ENCODE peak calls at places on chromosomes 5 and 9, in four cellular contexts. V, L, P and M are unnamed samples.

GRCh38 chr9:25537857-25538256 is 140.4 kb downstream of the TUSC1 start:
- DNase-seq in P (no peak), L (no peak), V (no peak), M (no peak)

GRCh38 chr5:93585054-93585751 is 2.2 kb downstream of the NR2F1 start:
- DNase-seq in P (no peak), V (no peak), L (no peak), M (peak; percentile 51)

GRCh38 chr5:160470437-160471341 is 49.0 kb downstream of the PTTG1 start:
- DNase-seq in P (no peak), V (peak; percentile 78), L (no peak), M (peak; percentile 24)

GRCh38 chr5:119255571-119256356 is 100.1 kb upstream of the TNFAIP8 start:
- DNase-seq in P (no peak), L (no peak), V (no peak), M (no peak)

GRCh38 chr9:128249914-128250838 is 25.6 kb downstream of the GOLGA2 start:
- DNase-seq in L (peak; percentile 97), V (peak; percentile 57), P (peak; percentile 68), M (peak; percentile 40)

GRCh38 chr9:128946945-128947422 is 419 bp downstream of the DOLK start:
- DNase-seq in V (peak; percentile 31), L (no peak), P (peak; percentile 25), M (peak; percentile 12)

GRCh38 chr5:172284275-172284971 is 859 bp upstream of the UBTD2 start:
- DNase-seq in V (no peak), L (peak; percentile 8), P (peak; percentile 16), M (no peak)

GRCh38 chr9:114856942-114857315 is 51.1 kb upstream of the TNFSF15 start:
- DNase-seq in V (no peak), L (no peak), P (no peak), M (no peak)

GRCh38 chr5:65946198-65946745 is 19.9 kb downstream of the ERBIN start:
- DNase-seq in L (no peak), V (no peak), P (no peak), M (no peak)

GRCh38 chr9:17402309-17402708 is 176.6 kb upstream of the SH3GL2 start:
- DNase-seq in V (peak; percentile 38), L (no peak), P (no peak), M (no peak)

GRCh38 chr5:144336191-144336590 is 165.5 kb downstream of the KCTD16 start:
- DNase-seq in V (no peak), P (no peak), L (no peak), M (no peak)

GRCh38 chr5:143837306-143837848 is 25.4 kb downstream of the HMHB1 start:
- DNase-seq in L (no peak), P (no peak), V (peak; percentile 60), M (no peak)

GRCh38 chr5:141522301-141522700 is 33.4 kb downstream of the PCDHGC5 start:
- DNase-seq in V (no peak), L (no peak), P (no peak), M (no peak)

GRCh38 chr9:134220311-134220710 is 55.9 kb upstream of the RNU6ATAC start:
- DNase-seq in L (no peak), V (no peak), P (no peak), M (no peak)

GRCh38 chr5:173420108-173420507 is 91.9 kb upstream of the STC2 start:
- DNase-seq in L (no peak), V (no peak), P (no peak), M (no peak)

GRCh38 chr5:79255786-79256557 is 20.0 kb downstream of the JMY start:
- DNase-seq in P (no peak), L (no peak), V (peak; percentile 39), M (peak; percentile 74)

GRCh38 chr9:15735083-15735974 is 182.5 kb downstream of the CCDC171 start:
- DNase-seq in P (peak; percentile 8), L (no peak), V (peak; percentile 91), M (no peak)

GRCh38 chr5:150208187-150209015 is 18.5 kb downstream of the SLC6A7 start:
- DNase-seq in P (no peak), L (no peak), V (peak; percentile 21), M (no peak)

GRCh38 chr9:133712221-133713100 is 25.7 kb downstream of the SARDH start:
- DNase-seq in P (no peak), V (no peak), L (no peak), M (no peak)

GRCh38 chr5:103428411-103428871 is 134.1 kb downstream of the NUDT12 start:
- DNase-seq in L (no peak), P (peak; percentile 42), V (peak; percentile 78), M (peak; percentile 49)

GRCh38 chr5:173101245-173101644 is 43.1 kb upstream of the BNIP1 start:
- DNase-seq in V (no peak), P (no peak), L (no peak), M (no peak)

GRCh38 chr9:134532084-134532483 is 109.5 kb upstream of the COL5A1 start:
- DNase-seq in P (no peak), L (no peak), V (no peak), M (no peak)